ENCODE peak calls at places on chromosomes 1 and 21, in four cellular contexts. R, B, Y and M are unnamed samples. For H3K4me1, the result is how much of the 10 kb centered on the place peaks cover.

GRCh38 chr1:108590947-108591346 is 31.0 kb downstream of the EEIG2 start:
- DNase-seq in R (no peak), B (no peak), Y (no peak), M (no peak)

GRCh38 chr1:93692983-93693591 is 11.4 kb upstream of the BCAR3 start:
- DNase-seq in R (no peak), B (no peak), Y (no peak), M (no peak)

GRCh38 chr1:94111879-94112278 is 9.1 kb downstream of the ABCA4 start:
- DNase-seq in R (no peak), B (no peak), Y (no peak), M (no peak)

GRCh38 chr1:182602945-182603645 is 1.1 kb downstream of the RGS16 start:
- DNase-seq in R (no peak), B (peak), Y (no peak), M (no peak)

GRCh38 chr1:78254517-78254916 is 208.8 kb downstream of the GIPC2 start:
- DNase-seq in R (no peak), B (no peak), Y (no peak), M (no peak)

GRCh38 chr1:77416692-77417450 is 135.1 kb downstream of the AK5 start:
- DNase-seq in R (no peak), B (no peak), Y (no peak), M (no peak)

GRCh38 chr1:102798718-102799117 is 309.6 kb downstream of the COL11A1 start:
- DNase-seq in R (no peak), B (no peak), Y (no peak), M (no peak)

GRCh38 chr21:29372063-29372802 is 73.5 kb downstream of the BACH1 start:
- DNase-seq in R (no peak), B (peak), Y (peak), M (peak)

GRCh38 chr1:186435336-186435735 is 25.6 kb downstream of the PDC start:
- DNase-seq in R (no peak), B (no peak), Y (no peak), M (no peak)

GRCh38 chr1:211646566-211646965 is 28.9 kb downstream of the NEK2 start:
- DNase-seq in R (no peak), B (no peak), Y (no peak), M (no peak)

GRCh38 chr1:154474802-154475201 is 27.2 kb upstream of the TDRD10 start:
- DNase-seq in R (no peak), B (peak), Y (peak), M (no peak)

GRCh38 chr1:172414331-172414730 is 6.2 kb upstream of the C1orf105 start:
- DNase-seq in R (no peak), B (no peak), Y (no peak), M (no peak)

GRCh38 chr1:158674302-158674701 is 12.2 kb downstream of the SPTA1 start:
- DNase-seq in R (no peak), B (no peak), Y (no peak), M (no peak)

GRCh38 chr21:39094087-39094785 is 89.0 kb downstream of the PSMG1 start:
- DNase-seq in R (no peak), B (no peak), Y (no peak), M (no peak)

GRCh38 chr1:1973716-1974642 is 29.6 kb downstream of the CFAP74 start:
- DNase-seq in R (peak), B (no peak), Y (no peak), M (no peak)

GRCh38 chr1:76872944-76873343 is 5.7 kb downstream of the ST6GALNAC5 start:
- DNase-seq in R (no peak), B (no peak), Y (no peak), M (no peak)

GRCh38 chr1:37714226-37714625 is 21.9 kb downstream of the CDCA8 start:
- DNase-seq in R (no peak), B (no peak), Y (no peak), M (no peak)

GRCh38 chr1:213014642-213015041 is 1.0 kb downstream of the ANGEL2 start:
- DNase-seq in R (no peak), B (no peak), Y (no peak), M (no peak)

GRCh38 chr1:228405200-228405978 is 1.2 kb downstream of the TRIM11 start:
- DNase-seq in R (no peak), B (no peak), Y (no peak), M (no peak)

GRCh38 chr1:160371691-160372208 is 4.9 kb downstream of the NHLH1 start:
- DNase-seq in R (no peak), B (no peak), Y (no peak), M (no peak)

GRCh38 chr1:52164604-52165003 is 22.7 kb downstream of the ZFYVE9 start:
- DNase-seq in R (no peak), B (no peak), Y (no peak), M (no peak)

GRCh38 chr1:243268751-243269460 is 13.1 kb downstream of the SDCCAG8 start:
- DNase-seq in R (no peak), B (no peak), Y (no peak), M (no peak)

GRCh38 chr1:243268284-243268653 is 12.4 kb downstream of the SDCCAG8 start:
- DNase-seq in R (no peak), B (no peak), Y (no peak), M (no peak)

GRCh38 chr1:243266231-243266630 is 10.4 kb downstream of the SDCCAG8 start:
- DNase-seq in R (no peak), B (no peak), Y (no peak), M (no peak)

GRCh38 chr1:243269461-243269801 is 13.6 kb downstream of the SDCCAG8 start:
- DNase-seq in R (no peak), B (no peak), Y (no peak), M (no peak)

DNA sequence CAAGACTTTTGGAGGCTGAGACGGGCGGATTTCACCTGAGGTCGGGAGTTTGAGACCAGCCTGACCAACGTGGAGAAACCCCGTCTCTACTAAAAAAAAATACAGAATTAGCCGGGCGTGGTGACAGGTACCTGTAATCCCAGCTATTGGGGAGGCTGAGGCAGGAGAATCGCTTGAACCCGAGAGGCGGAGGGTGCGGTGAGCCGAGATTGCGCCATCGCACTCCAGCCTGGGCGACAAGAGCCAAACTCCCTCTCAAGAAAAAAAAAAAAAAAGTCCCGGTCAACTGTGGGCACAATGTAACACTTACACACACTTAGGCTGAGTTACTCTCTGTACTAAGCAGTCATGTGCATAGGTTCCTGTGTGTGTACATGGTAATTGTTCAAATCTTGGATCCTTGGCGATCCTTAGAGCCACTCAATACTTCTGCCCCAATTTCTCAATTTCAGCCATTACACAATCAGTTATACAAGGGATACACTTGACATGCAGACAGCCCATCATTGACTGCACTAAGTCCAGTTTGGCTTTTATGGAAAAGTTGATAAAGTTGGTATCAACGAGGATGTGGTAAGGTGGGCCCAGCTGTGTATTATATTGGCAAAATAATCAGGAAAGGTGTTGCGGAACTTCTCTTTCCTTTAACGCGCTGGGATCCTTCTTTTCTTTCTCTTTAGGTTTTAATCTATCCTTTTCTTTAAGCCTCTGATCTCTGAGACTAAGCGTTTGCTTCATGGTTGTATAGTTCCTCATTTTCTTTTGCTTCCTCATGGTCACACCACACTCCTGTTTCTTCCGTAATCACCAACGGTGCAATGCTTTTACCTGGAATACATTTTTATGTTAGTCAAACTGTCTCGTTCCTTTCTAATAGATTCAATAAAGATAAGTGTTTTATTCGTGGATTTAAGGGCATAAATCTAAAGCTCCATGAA is 11.8 kb downstream of the SDCCAG8 start:
- DNase-seq in R (no peak), B (peak), Y (no peak), M (peak)
- H3K4me3 ChIP-seq in R (no peak), B (no peak), Y (no peak), M (no peak)

DNA sequence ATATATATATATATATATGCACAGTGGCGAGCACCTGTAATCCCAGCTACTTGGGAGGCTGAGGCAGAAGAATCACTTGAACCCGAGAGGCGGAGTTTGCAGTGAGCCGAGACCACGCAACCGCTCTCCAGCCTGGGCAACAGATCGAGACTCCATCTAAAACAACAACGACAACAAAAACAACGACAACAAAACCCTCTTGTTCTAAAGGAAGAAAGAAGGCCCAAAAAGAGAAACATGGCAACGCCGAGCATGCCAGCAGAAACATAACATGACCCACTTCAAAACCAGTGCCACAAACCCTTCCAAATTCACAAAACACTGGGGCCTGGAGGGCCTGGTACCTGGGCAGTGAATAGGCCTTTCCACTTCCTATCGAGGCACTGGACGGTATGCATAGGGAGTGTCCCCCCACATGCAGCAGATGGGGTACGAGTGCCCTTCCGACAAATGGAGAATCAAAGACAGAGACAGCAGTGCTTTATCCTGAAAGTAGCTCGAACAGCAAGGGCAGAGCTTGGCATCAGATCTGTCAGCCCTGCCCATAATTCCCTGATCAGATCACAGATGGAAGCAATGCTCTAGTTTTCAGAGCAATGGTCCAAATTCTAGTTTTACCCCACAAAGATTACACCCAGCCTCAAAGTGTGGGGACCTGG is 52.0 kb downstream of the TOMM20 start:
- DNase-seq in R (peak), B (no peak), Y (no peak), M (no peak)
- H3K4me1 ChIP-seq in R (half or more), B (under half), Y (under half), M (half or more)

DNA sequence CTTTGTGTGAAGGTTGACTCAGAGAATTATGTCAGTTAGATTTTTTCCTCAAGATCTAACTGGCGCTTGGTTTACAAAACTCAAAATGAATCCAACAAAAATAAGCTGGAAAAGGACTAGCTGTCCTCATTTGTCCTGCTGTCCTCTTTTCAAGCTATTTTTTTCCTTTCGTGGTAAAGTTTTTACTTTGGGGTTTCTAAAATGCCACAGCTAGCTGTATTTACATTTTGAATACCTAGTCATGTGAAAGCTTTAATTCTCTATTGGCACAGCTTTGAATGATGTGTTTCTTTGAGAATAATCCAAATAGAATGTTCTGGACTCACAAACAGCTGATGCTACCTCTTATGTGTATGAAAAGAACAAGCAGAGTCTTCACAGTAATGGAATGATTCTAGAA is 673.6 kb upstream of the NR5A2 start:
- DNase-seq in R (no peak), B (no peak), Y (no peak), M (no peak)
- H3K27ac ChIP-seq in R (no peak), B (no peak), Y (no peak), M (no peak)

GRCh38 chr1:74375376-74375775 is 137.0 kb downstream of the LRRC53 start:
- DNase-seq in R (no peak), B (no peak), Y (no peak), M (no peak)

DNA sequence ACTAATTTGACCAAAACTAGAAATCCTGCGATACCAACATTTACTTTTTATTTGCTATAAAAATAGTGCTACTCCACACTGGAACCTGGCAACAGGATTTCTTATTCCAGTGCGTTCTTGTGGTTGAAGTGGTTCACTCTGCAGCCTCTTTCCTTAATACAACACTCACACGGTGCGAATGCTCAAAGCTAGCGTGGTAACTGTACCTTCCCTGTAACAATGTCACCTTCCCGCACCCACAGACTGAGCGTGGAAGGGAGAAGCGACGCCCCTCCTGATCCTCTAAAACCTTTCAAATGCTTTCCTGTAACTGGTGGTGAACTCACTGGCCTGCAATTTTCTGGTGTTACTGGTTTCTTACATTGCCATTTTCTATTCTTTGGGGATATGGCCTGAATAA is 132.2 kb downstream of the LRRC53 start:
- DNase-seq in R (no peak), B (no peak), Y (no peak), M (no peak)
- H3K4me3 ChIP-seq in R (no peak), B (no peak), Y (no peak), M (no peak)

GRCh38 chr1:55689800-55690199 is 474.6 kb upstream of the USP24 start:
- DNase-seq in R (no peak), B (no peak), Y (no peak), M (no peak)
- H3K4me1 ChIP-seq in R (under half), B (under half), Y (under half), M (under half)

GRCh38 chr1:56968878-56969495 is 3.2 kb upstream of the C8B start:
- DNase-seq in R (no peak), B (no peak), Y (no peak), M (no peak)
- H3K27ac ChIP-seq in R (no peak), B (no peak), Y (no peak), M (no peak)

GRCh38 chr1:26084091-26084561 is 16.7 kb upstream of the TRIM63 start:
- DNase-seq in R (peak), B (no peak), Y (no peak), M (no peak)

GRCh38 chr1:26083246-26083645 is 15.8 kb upstream of the TRIM63 start:
- DNase-seq in R (peak), B (no peak), Y (no peak), M (peak)

GRCh38 chr1:26079960-26080814 is 12.8 kb upstream of the TRIM63 start:
- DNase-seq in R (no peak), B (no peak), Y (no peak), M (no peak)

GRCh38 chr1:26081267-26082019 is 14.0 kb upstream of the TRIM63 start:
- DNase-seq in R (peak), B (no peak), Y (no peak), M (no peak)

DNA sequence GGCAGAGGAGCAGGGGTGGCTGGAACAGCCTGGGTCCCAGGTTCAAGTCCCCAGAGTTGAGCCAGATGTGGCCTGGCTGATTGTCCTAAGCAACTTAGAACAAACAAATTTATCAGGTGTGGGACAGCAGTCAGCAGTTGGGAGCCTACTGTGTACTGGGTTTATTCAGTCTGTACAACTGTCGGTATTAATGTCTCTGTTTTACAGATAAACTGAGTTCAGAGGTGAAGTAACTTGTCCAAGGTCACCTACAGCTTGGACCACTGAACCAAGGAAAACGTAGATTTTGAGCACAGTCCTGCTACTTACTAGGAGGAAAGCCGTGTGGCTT is 14.6 kb upstream of the TRIM63 start:
- DNase-seq in R (no peak), B (no peak), Y (no peak), M (no peak)
- H3K4me3 ChIP-seq in R (no peak), B (no peak), Y (no peak), M (no peak)

DNA sequence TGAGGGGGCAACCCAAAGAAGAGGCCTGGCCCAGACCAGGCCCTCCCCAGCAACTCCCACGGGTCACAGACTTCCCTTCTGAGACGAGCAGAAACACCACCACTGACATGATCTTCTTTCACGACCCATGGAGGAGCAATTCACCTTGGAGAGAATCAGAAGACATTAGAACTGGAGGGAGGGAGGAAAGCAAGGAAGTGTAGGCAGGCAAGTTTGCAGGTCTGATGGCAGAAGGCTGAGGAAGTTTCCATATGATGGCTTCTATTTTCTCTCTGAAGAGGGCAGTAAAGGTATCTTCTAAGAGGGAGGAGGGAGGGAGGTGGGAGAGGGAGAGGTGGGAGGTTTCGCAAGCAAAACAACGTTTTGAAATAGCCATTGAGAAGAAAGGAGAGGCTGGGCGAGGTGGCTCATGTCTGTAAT is 1.4 kb upstream of the UBXN10 start:
- DNase-seq in R (no peak), B (no peak), Y (no peak), M (no peak)
- H3K4me1 ChIP-seq in R (under half), B (under half), Y (under half), M (under half)

DNA sequence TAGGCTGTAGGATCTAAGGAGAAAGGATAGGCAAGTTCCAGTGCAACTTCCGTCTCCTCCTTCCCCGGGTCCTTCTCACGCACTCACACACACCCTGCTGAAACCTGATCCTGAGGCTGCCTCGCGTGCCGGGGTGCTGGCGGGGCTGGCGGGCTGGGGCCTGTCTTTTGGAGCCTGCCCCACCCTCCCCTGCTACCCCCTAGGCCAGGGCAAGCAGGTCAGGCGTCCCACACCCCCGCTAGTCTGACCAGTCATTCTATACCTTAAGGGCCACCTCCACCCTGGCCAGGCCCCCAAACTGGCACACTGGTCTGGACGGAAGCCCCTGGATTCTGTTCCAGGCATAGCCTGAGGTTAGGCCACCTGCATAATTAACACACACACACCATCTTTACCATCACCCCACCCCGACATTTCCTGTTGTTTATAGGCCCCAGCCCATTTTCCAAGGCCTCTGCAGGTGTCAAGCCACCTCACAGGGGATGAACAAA is 48.2 kb upstream of the ARTN start:
- DNase-seq in R (peak), B (no peak), Y (no peak), M (no peak)
- H3K27ac ChIP-seq in R (peak), B (no peak), Y (no peak), M (no peak)